ENCODE peak calls at places on chromosomes 5 and 9, in eight cellular contexts. P, S, V, X, G, F, I and N are unnamed samples. For H3K4me1 and H3K36me3, the result is how much of the 10 kb centered on the place peaks cover.

GRCh38 chr5:140076142-140076541 is 33.0 kb upstream of the NRG2 start:
- DNase-seq in P (no peak), S (no peak), V (no peak), X (no peak), G (no peak), F (no peak), I (no peak), N (no peak)

GRCh38 chr5:39420482-39421145 is 4.2 kb downstream of the DAB2 start:
- DNase-seq in P (no peak), S (peak), V (peak), X (peak), G (no peak), F (peak), I (peak), N (peak)

GRCh38 chr5:148843510-148844318 is 17.3 kb downstream of the ADRB2 start:
- DNase-seq in P (no peak), S (peak), V (no peak), X (no peak), G (no peak), F (no peak), I (no peak), N (no peak)

GRCh38 chr5:78627175-78627574 is 21.4 kb downstream of the LHFPL2 start:
- DNase-seq in P (no peak), S (peak), V (no peak), X (no peak), G (no peak), F (no peak), I (no peak), N (peak)

GRCh38 chr5:78813906-78814518 is 165.4 kb upstream of the LHFPL2 start:
- DNase-seq in P (no peak), S (no peak), V (no peak), X (no peak), G (no peak), F (no peak), I (no peak), N (no peak)

GRCh38 chr5:142011572-142012185 is 1.1 kb downstream of the GNPDA1 start:
- DNase-seq in P (no peak), S (no peak), V (no peak), X (no peak), G (no peak), F (no peak), I (no peak), N (no peak)

GRCh38 chr5:73968729-73969128 is 342.7 kb downstream of the ARHGEF28 start:
- DNase-seq in P (no peak), S (peak), V (no peak), X (no peak), G (no peak), F (no peak), I (no peak), N (no peak)

GRCh38 chr5:169567079-169567478 is 16.5 kb upstream of the SPDL1 start:
- DNase-seq in P (peak), S (peak), V (no peak), X (no peak), G (no peak), F (no peak), I (no peak), N (no peak)

GRCh38 chr9:1208185-1208584 is 158.0 kb downstream of the DMRT2 start:
- DNase-seq in P (no peak), S (peak), V (peak), X (no peak), G (no peak), F (no peak), I (no peak), N (no peak)

GRCh38 chr9:134178781-134179551 is 14.6 kb upstream of the RNU6ATAC start:
- DNase-seq in P (no peak), S (peak), V (peak), X (no peak), G (no peak), F (peak), I (peak), N (peak)

GRCh38 chr5:122880749-122881148 is 35.3 kb downstream of the SNX24 start:
- DNase-seq in P (no peak), S (peak), V (no peak), X (no peak), G (no peak), F (no peak), I (no peak), N (no peak)

GRCh38 chr9:129379181-129379836 is 201.2 kb upstream of the IER5L start:
- DNase-seq in P (no peak), S (no peak), V (no peak), X (no peak), G (no peak), F (no peak), I (peak), N (no peak)

GRCh38 chr5:76926329-76927105 is 26.3 kb upstream of the CRHBP start:
- DNase-seq in P (no peak), S (no peak), V (no peak), X (no peak), G (no peak), F (no peak), I (no peak), N (no peak)

DNA sequence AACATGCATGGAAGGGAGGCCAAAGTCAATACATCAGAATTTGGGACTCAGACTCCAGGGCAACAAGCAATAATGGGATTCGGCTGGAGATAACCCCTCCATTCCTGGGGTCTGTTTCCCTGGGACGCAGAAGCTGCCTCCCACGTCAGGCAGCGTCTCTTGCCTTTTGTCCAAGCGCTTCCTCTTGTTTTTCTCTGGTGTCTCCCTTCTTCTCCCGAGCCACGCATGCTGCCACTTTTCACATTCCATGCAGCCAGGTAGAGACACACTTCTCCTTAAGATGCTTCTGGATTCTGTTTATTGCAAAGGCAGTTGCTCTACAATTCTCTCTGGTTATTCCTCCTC is 267.3 kb downstream of the AOPEP start:
- DNase-seq in P (no peak), S (no peak), V (no peak), X (no peak), G (no peak), F (no peak), I (no peak), N (no peak)
- H3K4me1 ChIP-seq in P (under half), S (under half), V (under half), X (under half), G (under half), F (under half), I (under half), N (under half)

DNA sequence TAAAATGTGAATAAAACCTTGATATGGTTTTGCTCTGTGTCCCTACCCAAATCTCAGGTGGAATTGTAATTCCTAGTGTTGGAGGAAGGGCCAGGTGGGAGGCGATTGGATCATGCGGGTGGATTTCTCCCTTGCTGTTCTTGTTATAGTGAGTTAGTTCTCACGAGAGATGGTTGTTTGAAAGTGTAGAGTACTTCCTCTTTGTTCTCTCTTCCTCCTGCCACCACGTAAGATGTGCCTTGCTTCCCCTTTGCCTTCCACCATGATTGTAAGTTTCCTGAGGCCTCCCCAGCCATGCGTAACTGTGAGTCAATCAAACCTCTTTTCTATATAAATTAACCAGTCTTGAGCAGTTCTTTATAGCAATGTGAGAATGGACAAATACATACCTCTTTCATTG is 34.9 kb downstream of the TARS1 start:
- DNase-seq in P (no peak), S (no peak), V (no peak), X (no peak), G (no peak), F (no peak), I (no peak), N (no peak)
- H3K36me3 ChIP-seq in P (under half), S (under half), V (under half), X (under half), G (half or more), F (under half), I (under half), N (under half)

DNA sequence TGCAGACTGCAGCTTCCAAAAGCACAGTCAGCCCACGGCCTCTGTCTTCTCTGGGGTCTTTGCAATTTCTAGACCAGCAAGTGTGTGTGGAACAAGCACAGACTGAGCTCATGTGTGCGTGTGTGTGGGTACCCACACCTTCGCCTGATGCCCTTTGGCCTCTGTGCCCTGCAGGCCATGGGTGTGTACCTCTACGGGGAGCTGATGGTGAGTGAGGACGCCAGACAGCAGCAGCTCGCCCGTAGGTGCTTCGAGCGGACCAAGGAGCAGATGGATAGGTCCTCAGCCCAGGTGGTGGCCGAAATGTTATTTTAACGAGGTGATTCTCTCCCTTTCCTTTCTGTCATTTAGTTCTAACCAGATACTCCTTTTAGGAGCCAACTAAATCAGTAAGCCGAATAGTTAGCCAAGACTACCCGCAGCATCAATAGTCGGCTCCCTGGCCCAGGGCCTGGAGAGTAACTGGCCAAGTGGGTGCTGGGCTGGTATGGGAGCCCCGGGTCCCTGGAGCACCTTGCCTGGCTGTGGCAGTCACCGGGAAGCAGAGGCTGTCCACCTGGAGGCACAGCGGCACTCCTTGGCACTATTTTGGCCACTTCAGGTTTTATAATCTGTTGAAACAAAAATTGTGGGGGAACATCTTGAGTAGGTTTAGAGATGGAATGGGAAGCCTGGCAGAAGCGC is 235.0 kb downstream of the FANCC start:
- DNase-seq in P (no peak), S (no peak), V (no peak), X (no peak), G (no peak), F (no peak), I (no peak), N (no peak)
- H3K4me1 ChIP-seq in P (under half), S (under half), V (half or more), X (under half), G (under half), F (under half), I (under half), N (under half)

GRCh38 chr9:126063326-126063725 is 263.3 kb upstream of the MVB12B start:
- DNase-seq in P (no peak), S (no peak), V (no peak), X (no peak), G (no peak), F (no peak), I (no peak), N (no peak)
- H3K36me3 ChIP-seq in P (under half), S (under half), V (under half), X (under half), G (under half), F (under half), I (under half), N (under half)

DNA sequence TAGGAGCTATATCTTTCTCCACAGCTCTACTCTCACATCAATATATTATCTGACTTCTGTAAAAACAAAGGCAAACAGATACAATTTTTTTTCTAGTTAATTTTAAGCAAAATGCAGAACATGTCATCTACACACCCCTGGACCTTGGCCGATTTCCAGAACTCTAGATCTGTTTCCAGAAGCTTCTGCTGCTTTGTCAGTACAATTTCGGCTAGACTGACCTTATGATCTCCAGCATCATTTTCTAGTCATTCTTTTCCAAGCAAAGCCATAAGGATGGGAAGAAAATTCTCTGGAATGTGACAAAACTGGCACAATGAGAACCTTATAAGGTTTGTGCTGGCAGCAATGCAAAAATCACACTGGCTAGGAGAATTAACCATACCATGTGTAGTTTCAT is 132.8 kb upstream of the MPDZ start:
- DNase-seq in P (no peak), S (peak), V (no peak), X (no peak), G (no peak), F (no peak), I (no peak), N (no peak)
- H3K4me1 ChIP-seq in P (under half), S (under half), V (under half), X (under half), G (under half), F (under half), I (under half), N (under half)

GRCh38 chr5:40791715-40792139 is 6.4 kb downstream of the PRKAA1 start:
- DNase-seq in P (no peak), S (peak), V (no peak), X (no peak), G (no peak), F (no peak), I (no peak), N (no peak)
- H3K36me3 ChIP-seq in P (under half), S (under half), V (under half), X (half or more), G (under half), F (under half), I (under half), N (under half)

GRCh38 chr9:37974506-37975173 is 70.7 kb upstream of the SLC25A51 start:
- DNase-seq in P (no peak), S (peak), V (no peak), X (peak), G (no peak), F (no peak), I (peak), N (no peak)
- H3K4me1 ChIP-seq in P (under half), S (under half), V (under half), X (under half), G (under half), F (under half), I (under half), N (half or more)